ENCODE peak calls at places on chromosomes 5 and 9, in nine cellular contexts. F is ureter, D is heart left ventricle, N is substantia nigra, B is adrenal gland, G is ACHN, W is foreskin melanocyte, C is HuH-7, X is uterus. O is an unnamed sample.

GRCh38 chr5:157372472-157372822 is 87.6 kb upstream of the NIPAL4 start:
- DNase-seq in F (no peak), D (no peak), N (no peak), B (no peak), G (no peak), W (no peak), C (no peak), X (no peak), O (no peak)

GRCh38 chr5:143168171-143168681 is 235.3 kb downstream of the NR3C1 start:
- DNase-seq in F (no peak), D (no peak), N (no peak), B (no peak), G (no peak), W (no peak), C (no peak), X (no peak), O (no peak)

GRCh38 chr5:146048994-146049703 is 56.2 kb downstream of the PLAC8L1 start:
- DNase-seq in F (peak), D (peak), N (peak), B (peak), G (peak), W (peak), C (peak), X (no peak), O (no peak)

GRCh38 chr5:80655231-80655784 is 525 bp upstream of the DHFR start:
- DNase-seq in F (no peak), D (no peak), N (no peak), B (no peak), G (no peak), W (no peak), C (no peak), X (no peak), O (no peak)

GRCh38 chr9:4887556-4887955 is 94.8 kb downstream of the RCL1 start:
- DNase-seq in F (no peak), D (peak), N (no peak), B (no peak), G (peak), W (no peak), C (no peak), X (no peak), O (peak)

GRCh38 chr5:88536146-88536545 is 267.5 kb upstream of the TMEM161B start:
- DNase-seq in F (no peak), D (no peak), N (no peak), B (no peak), G (no peak), W (no peak), C (no peak), X (no peak), O (no peak)

GRCh38 chr5:148641735-148642134 is 12.6 kb downstream of the HTR4 start:
- DNase-seq in F (no peak), D (no peak), N (no peak), B (no peak), G (no peak), W (no peak), C (no peak), X (no peak), O (no peak)

GRCh38 chr5:13107553-13107952 is 836.9 kb downstream of the DNAH5 start:
- DNase-seq in F (no peak), D (no peak), N (no peak), B (no peak), G (no peak), W (no peak), C (no peak), X (no peak), O (no peak)

GRCh38 chr5:58773744-58774441 is 191.0 kb downstream of the RAB3C start:
- DNase-seq in F (no peak), D (peak), N (no peak), B (peak), G (no peak), W (no peak), C (no peak), X (no peak), O (peak)

GRCh38 chr5:148623741-148624140 is 30.6 kb downstream of the HTR4 start:
- DNase-seq in F (no peak), D (no peak), N (no peak), B (no peak), G (no peak), W (no peak), C (no peak), X (no peak), O (no peak)

GRCh38 chr9:71822455-71822854 is 54.1 kb upstream of the CEMIP2 start:
- DNase-seq in F (no peak), D (no peak), N (no peak), B (no peak), G (no peak), W (no peak), C (no peak), X (no peak), O (no peak)

GRCh38 chr9:74117731-74118130 is 379.4 kb upstream of the RORB start:
- DNase-seq in F (no peak), D (no peak), N (no peak), B (no peak), G (peak), W (no peak), C (no peak), X (no peak), O (no peak)

GRCh38 chr5:93891491-93892480 is 150.4 kb upstream of the POU5F2 start:
- DNase-seq in F (no peak), D (no peak), N (no peak), B (no peak), G (no peak), W (no peak), C (no peak), X (no peak), O (no peak)

GRCh38 chr5:149150457-149150856 is 9.2 kb downstream of the ABLIM3 start:
- DNase-seq in F (no peak), D (no peak), N (no peak), B (no peak), G (no peak), W (no peak), C (no peak), X (no peak), O (no peak)

GRCh38 chr5:178326054-178326715 is 93.6 kb upstream of the PHYKPL start:
- DNase-seq in F (no peak), D (peak), N (no peak), B (no peak), G (no peak), W (no peak), C (no peak), X (no peak), O (peak)

GRCh38 chr5:107672212-107673105 is 1.7 kb upstream of the EFNA5 start:
- DNase-seq in F (peak), D (peak), N (no peak), B (peak), G (peak), W (peak), C (peak), X (peak), O (peak)

GRCh38 chr5:16721151-16722102 is 104.6 kb upstream of the RETREG1 start:
- DNase-seq in F (no peak), D (no peak), N (no peak), B (no peak), G (no peak), W (no peak), C (peak), X (no peak), O (no peak)

GRCh38 chr5:135831439-135832262 is 2.8 kb upstream of the SLC25A48 start:
- DNase-seq in F (peak), D (no peak), N (no peak), B (no peak), G (no peak), W (no peak), C (no peak), X (no peak), O (peak)

GRCh38 chr9:5354184-5354583 is 14.5 kb upstream of the RLN1 start:
- DNase-seq in F (no peak), D (no peak), N (no peak), B (no peak), G (no peak), W (no peak), C (no peak), X (no peak), O (no peak)

GRCh38 chr5:141356950-141357349 is 2.1 kb downstream of the PCDHGA4 start:
- DNase-seq in F (no peak), D (no peak), N (no peak), B (no peak), G (no peak), W (no peak), C (no peak), X (no peak), O (no peak)

GRCh38 chr5:78829811-78830499 is 155.2 kb downstream of the ARSB start:
- DNase-seq in F (peak), D (peak), N (no peak), B (peak), G (no peak), W (no peak), C (no peak), X (peak), O (peak)

GRCh38 chr5:149114403-149115312 is 26.6 kb upstream of the ABLIM3 start:
- DNase-seq in F (peak), D (peak), N (peak), B (peak), G (peak), W (peak), C (peak), X (peak), O (no peak)

GRCh38 chr9:83355024-83355444 is 183.2 kb downstream of the FRMD3 start:
- DNase-seq in F (no peak), D (peak), N (no peak), B (no peak), G (no peak), W (no peak), C (peak), X (no peak), O (peak)

GRCh38 chr5:139660916-139661814 is 13.0 kb downstream of the CXXC5 start:
- DNase-seq in F (peak), D (peak), N (peak), B (peak), G (peak), W (no peak), C (no peak), X (peak), O (peak)

GRCh38 chr5:142871880-142872200 is 101.7 kb downstream of the ARHGAP26 start:
- DNase-seq in F (no peak), D (peak), N (no peak), B (no peak), G (no peak), W (no peak), C (no peak), X (no peak), O (peak)

GRCh38 chr5:161547573-161548471 is 1.3 kb upstream of the GABRB2 start:
- DNase-seq in F (no peak), D (no peak), N (no peak), B (peak), G (no peak), W (no peak), C (peak), X (no peak), O (peak)